ENCODE peak calls at places on chromosomes 3 and 15, in seven cellular contexts. B, I, V, J, U, N and W are unnamed samples.

GRCh38 chr3:9404680-9405079 is 7.3 kb downstream of the SETD5 start:
- DNase-seq in B (no peak), I (no peak), V (no peak), J (no peak), U (no peak), N (no peak), W (no peak)

GRCh38 chr3:53236112-53236841 is 19.5 kb downstream of the TKT start:
- DNase-seq in B (peak), I (peak), V (no peak), J (no peak), U (peak), N (no peak), W (peak)

GRCh38 chr3:181851063-181851462 is 139.3 kb downstream of the SOX2 start:
- DNase-seq in B (no peak), I (peak), V (no peak), J (no peak), U (no peak), N (no peak), W (no peak)

GRCh38 chr15:52103217-52104207 is 9.1 kb downstream of the BCL2L10 start:
- DNase-seq in B (no peak), I (peak), V (no peak), J (no peak), U (peak), N (no peak), W (no peak)

GRCh38 chr15:26091184-26091583 is 228.1 kb upstream of the ATP10A start:
- DNase-seq in B (no peak), I (peak), V (no peak), J (no peak), U (no peak), N (no peak), W (no peak)

GRCh38 chr3:197205265-197205664 is 93.1 kb downstream of the DLG1 start:
- DNase-seq in B (no peak), I (no peak), V (no peak), J (no peak), U (no peak), N (no peak), W (no peak)

GRCh38 chr3:187744169-187745151 is 808 bp downstream of the BCL6 start:
- DNase-seq in B (peak), I (peak), V (peak), J (no peak), U (no peak), N (no peak), W (no peak)

GRCh38 chr3:172332256-172333041 is 115.8 kb downstream of the GHSR start:
- DNase-seq in B (peak), I (peak), V (peak), J (no peak), U (no peak), N (peak), W (peak)

GRCh38 chr3:171190668-171191067 is 164.1 kb upstream of the SLC2A2 start:
- DNase-seq in B (no peak), I (no peak), V (no peak), J (no peak), U (no peak), N (no peak), W (no peak)

GRCh38 chr15:45146405-45146804 is 16.6 kb downstream of the DUOX1 start:
- DNase-seq in B (no peak), I (no peak), V (no peak), J (no peak), U (no peak), N (no peak), W (no peak)

GRCh38 chr3:49924683-49925082 is 4.9 kb downstream of the MON1A start:
- DNase-seq in B (no peak), I (peak), V (no peak), J (no peak), U (peak), N (no peak), W (no peak)

GRCh38 chr3:15175590-15175989 is 30.5 kb upstream of the CAPN7 start:
- DNase-seq in B (no peak), I (no peak), V (no peak), J (no peak), U (no peak), N (no peak), W (no peak)

GRCh38 chr15:41241251-41241964 is 10.3 kb downstream of the CHP1 start:
- DNase-seq in B (peak), I (no peak), V (no peak), J (no peak), U (no peak), N (no peak), W (peak)

GRCh38 chr3:174495928-174496327 is 363.2 kb upstream of the NAALADL2 start:
- DNase-seq in B (no peak), I (no peak), V (no peak), J (no peak), U (no peak), N (no peak), W (no peak)

GRCh38 chr3:125322166-125322565 is 53.0 kb downstream of the ZNF148 start:
- DNase-seq in B (no peak), I (no peak), V (no peak), J (no peak), U (no peak), N (no peak), W (no peak)

GRCh38 chr3:197541756-197542539 is 13.8 kb downstream of the BDH1 start:
- DNase-seq in B (peak), I (peak), V (no peak), J (no peak), U (no peak), N (no peak), W (no peak)

GRCh38 chr3:171365489-171365888 is 94.7 kb downstream of the TNIK start:
- DNase-seq in B (no peak), I (no peak), V (no peak), J (no peak), U (no peak), N (no peak), W (no peak)

GRCh38 chr15:86036243-86036642 is 43.4 kb upstream of the AGBL1 start:
- DNase-seq in B (no peak), I (no peak), V (no peak), J (no peak), U (no peak), N (no peak), W (no peak)

GRCh38 chr15:80386151-80386550 is 18.0 kb upstream of the ARNT2 start:
- DNase-seq in B (no peak), I (no peak), V (no peak), J (no peak), U (no peak), N (no peak), W (no peak)

GRCh38 chr15:57509965-57510364 is 81.7 kb upstream of the MYZAP start:
- DNase-seq in B (no peak), I (no peak), V (no peak), J (no peak), U (no peak), N (no peak), W (no peak)

GRCh38 chr15:59303641-59304433 is 68.8 kb downstream of the MYO1E start:
- DNase-seq in B (no peak), I (no peak), V (no peak), J (no peak), U (no peak), N (no peak), W (no peak)

GRCh38 chr3:188389711-188390346 is 235.9 kb downstream of the LPP start:
- DNase-seq in B (peak), I (no peak), V (peak), J (no peak), U (no peak), N (peak), W (no peak)

GRCh38 chr3:136149569-136150136 is 46.5 kb downstream of the MSL2 start:
- DNase-seq in B (no peak), I (no peak), V (no peak), J (no peak), U (peak), N (no peak), W (no peak)

GRCh38 chr3:104069114-104069513 is 1297.6 kb upstream of the ALCAM start:
- DNase-seq in B (no peak), I (peak), V (no peak), J (no peak), U (no peak), N (no peak), W (no peak)